ENCODE peak calls at places on chromosomes 4 and X, in seven cellular contexts. T is heart left ventricle, B is gastrocnemius medialis, I is HCT116, U is HepG2, G is body of pancreas, P is right lobe of liver. K is an unnamed sample.
A peak's percentile ranks its signal among the peaks of the same experiment; 100 is the strongest.

GRCh38 chr4:181566490-181566889 is 676.7 kb upstream of the TENM3 start:
- ATAC-seq in U (no peak), T (peak; percentile 73), B (no peak), I (no peak), P (no peak), G (no peak), K (peak; percentile 77)

GRCh38 chr4:140426610-140427103 is 791 bp downstream of the CLGN start:
- ATAC-seq in T (peak; percentile 88), B (no peak), P (peak; percentile 7), I (no peak), U (peak; percentile 75), G (no peak), K (no peak)

GRCh38 chr4:121764702-121765367 is at the start of gene SMIM43:
- ATAC-seq in T (no peak), B (no peak), I (no peak), U (peak; percentile 77), P (no peak), G (no peak), K (no peak)

GRCh38 chr4:146032234-146032860 is 93.7 kb upstream of the ZNF827 start:
- ATAC-seq in I (no peak), T (no peak), G (no peak), B (no peak), U (peak; percentile 79), P (no peak), K (no peak)

GRCh38 chrX:153635788-153636668 is 11.0 kb upstream of the DUSP9 start:
- ATAC-seq in T (no peak), B (no peak), U (peak; percentile 76), G (no peak), I (peak; percentile 98), P (peak; percentile 50), K (no peak)

GRCh38 chrX:104392350-104392749 is 137.6 kb upstream of the ESX1 start:
- ATAC-seq in P (no peak), U (no peak), T (no peak), B (no peak), G (no peak), I (no peak), K (no peak)

GRCh38 chr4:65392488-65392887 is 277.8 kb downstream of the EPHA5 start:
- ATAC-seq in T (no peak), P (no peak), G (no peak), I (no peak), B (no peak), U (no peak), K (no peak)

GRCh38 chr4:8773124-8773931 is 98.3 kb downstream of the HMX1 start:
- ATAC-seq in T (no peak), I (no peak), U (no peak), P (no peak), G (no peak), B (no peak), K (no peak)

GRCh38 chrX:110311437-110312230 is 6.3 kb downstream of the AMMECR1 start:
- ATAC-seq in U (no peak), I (no peak), P (no peak), T (no peak), G (no peak), B (no peak), K (no peak)

GRCh38 chrX:73932522-73932921 is 369.5 kb downstream of the CHIC1 start:
- ATAC-seq in P (no peak), T (no peak), U (no peak), B (no peak), I (no peak), G (no peak), K (no peak)

GRCh38 chrX:2536974-2537373 is 36.2 kb upstream of the DHRSX start:
- ATAC-seq in G (no peak), U (no peak), B (no peak), T (peak; percentile 57), I (no peak), P (no peak), K (no peak)

GRCh38 chr4:6332042-6332668 is 62.5 kb downstream of the WFS1 start:
- ATAC-seq in U (peak; percentile 47), G (peak; percentile 26), I (peak; percentile 64), B (no peak), P (peak; percentile 39), T (no peak), K (no peak)

GRCh38 chr4:3461515-3462291 is 1.4 kb upstream of the DOK7 start:
- ATAC-seq in I (no peak), U (peak; percentile 32), G (peak; percentile 92), P (peak; percentile 91), T (peak; percentile 87), B (peak; percentile 43), K (peak; percentile 75)

GRCh38 chr4:53744446-53745160 is 153.3 kb upstream of the LNX1 start:
- ATAC-seq in T (no peak), U (peak; percentile 87), I (peak; percentile 73), P (no peak), G (no peak), B (no peak), K (no peak)

GRCh38 chr4:16820304-16820703 is 78.1 kb downstream of the LDB2 start:
- ATAC-seq in T (peak; percentile 95), G (peak; percentile 30), U (no peak), I (no peak), P (peak; percentile 63), B (peak; percentile 70), K (peak; percentile 41)

GRCh38 chrX:18542897-18543296 is 117.5 kb downstream of the CDKL5 start:
- ATAC-seq in I (no peak), P (no peak), B (no peak), T (peak; percentile 52), U (no peak), G (no peak), K (no peak)

GRCh38 chr4:7070729-7071511 is 3.1 kb upstream of the GRPEL1 start:
- ATAC-seq in B (peak; percentile 4), U (peak; percentile 43), P (peak; percentile 47), T (peak; percentile 13), G (peak; percentile 52), I (peak; percentile 54), K (no peak)

GRCh38 chr4:8359193-8359592 is 81.3 kb downstream of the ACOX3 start:
- ATAC-seq in U (no peak), I (no peak), G (no peak), T (no peak), B (no peak), P (no peak), K (no peak)

GRCh38 chr4:8573266-8573665 is 6.9 kb upstream of the GPR78 start:
- ATAC-seq in G (no peak), U (no peak), I (no peak), T (no peak), B (no peak), P (no peak), K (no peak)

GRCh38 chr4:15239866-15240265 is 188.0 kb upstream of the C1QTNF7 start:
- ATAC-seq in B (peak; percentile 66), P (peak; percentile 26), I (no peak), U (no peak), G (no peak), T (peak; percentile 80), K (peak; percentile 46)

GRCh38 chrX:119826399-119826959 is 26.3 kb downstream of the UPF3B start:
- ATAC-seq in U (peak; percentile 77), G (no peak), I (no peak), T (no peak), P (peak; percentile 72), B (no peak), K (peak; percentile 25)

GRCh38 chr4:4425696-4426095 is 38.8 kb downstream of the NSG1 start:
- ATAC-seq in I (no peak), T (peak; percentile 70), B (no peak), U (no peak), G (no peak), P (no peak), K (no peak)

GRCh38 chr4:44157611-44158277 is 290.9 kb downstream of the KCTD8 start:
- ATAC-seq in G (no peak), B (no peak), T (no peak), I (no peak), P (no peak), U (no peak), K (no peak)

GRCh38 chr4:71440612-71441011 is 101.8 kb downstream of the SLC4A4 start:
- ATAC-seq in P (no peak), I (no peak), G (no peak), B (no peak), T (no peak), U (no peak), K (no peak)

GRCh38 chr4:148170408-148171385 is 271.5 kb downstream of the NR3C2 start:
- ATAC-seq in G (no peak), U (no peak), I (no peak), P (no peak), T (no peak), B (no peak), K (no peak)

GRCh38 chrX:109440475-109440874 is 41.4 kb downstream of the GUCY2F start:
- ATAC-seq in I (no peak), T (no peak), G (no peak), P (no peak), B (no peak), U (no peak), K (no peak)

GRCh38 chr4:1055721-1056590 is 44.5 kb downstream of the FGFRL1 start:
- ATAC-seq in I (peak; percentile 69), T (peak; percentile 40), G (no peak), P (peak; percentile 48), U (no peak), B (no peak), K (peak; percentile 43)

GRCh38 chr4:67275179-67275750 is 270.0 kb downstream of the CENPC start:
- ATAC-seq in B (no peak), G (no peak), U (no peak), P (no peak), I (no peak), T (no peak), K (no peak)

GRCh38 chrX:41559662-41560061 is 112.5 kb downstream of the NYX start:
- ATAC-seq in G (no peak), P (peak; percentile 34), B (no peak), T (peak; percentile 83), U (no peak), I (no peak), K (peak; percentile 25)

GRCh38 chrX:136767104-136767941 is 13.4 kb downstream of the ARHGEF6 start:
- ATAC-seq in T (peak; percentile 81), U (peak; percentile 99), P (peak; percentile 88), B (peak; percentile 74), I (peak; percentile 86), G (peak; percentile 91), K (peak; percentile 83)
- TF ChIP-seq POLR2A in T (peak; percentile 42), U (no peak), P (no peak), B (peak; percentile 56), I (no peak), G (peak; percentile 32), K (no peak)

DNA sequence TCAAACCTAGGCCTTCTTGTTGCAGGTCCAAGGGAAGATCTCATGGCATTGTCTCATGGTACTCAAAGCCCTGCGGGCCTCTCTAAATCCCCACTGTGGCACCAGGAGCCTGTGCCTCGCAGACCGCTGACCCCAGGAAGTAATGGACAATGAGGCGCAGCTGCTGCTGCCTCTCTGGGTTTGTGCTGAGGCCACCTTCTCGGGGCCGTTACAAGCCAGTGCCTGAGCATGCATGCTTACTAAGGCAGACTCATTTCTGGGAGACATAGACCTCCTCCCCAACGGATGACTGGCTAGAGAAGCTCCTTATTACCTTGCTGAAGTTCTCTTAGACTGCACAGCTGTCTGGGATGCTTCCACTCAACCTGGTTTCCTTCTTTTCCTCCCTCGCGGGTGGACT is 1.3 kb downstream of the BDH2 start:
- ATAC-seq in U (peak; percentile 46), B (no peak), P (no peak), G (no peak), T (no peak), I (no peak), K (no peak)
- H3K4me3 ChIP-seq in U (peak overlapping the region; percentile 35), B (peak overlapping the region; percentile 61), P (peak overlapping the region; percentile 55), G (no peak overlapping the region), T (peak overlapping the region; percentile 62), I (no peak overlapping the region), K (peak overlapping the region; percentile 94)

GRCh38 chr4:97924341-97924958 is 218.8 kb downstream of the STPG2 start:
- ATAC-seq in G (no peak), I (no peak), U (no peak), B (no peak), P (no peak), T (no peak), K (no peak)
- TF ChIP-seq POLR2A in G (no peak), I (no peak), U (no peak), B (no peak), P (no peak), T (no peak), K (no peak)

GRCh38 chrX:66017659-66018170 is 22.2 kb downstream of the VSIG4 start:
- ATAC-seq in U (no peak), B (no peak), P (no peak), G (no peak), I (no peak), T (no peak), K (no peak)
- H3K4me3 ChIP-seq in U (no peak overlapping the region), B (no peak overlapping the region), P (no peak overlapping the region), G (no peak overlapping the region), I (no peak overlapping the region), T (peak overlapping the region; percentile 12), K (peak overlapping the region; percentile 16)